ENCODE peak calls at places on chromosomes 3 and 15, in five cellular contexts. O is GM03348, S is endodermal cell, I is H9, K is cortex of kidney. E is an unnamed sample.

GRCh38 chr3:89957461-89957860 is 850.0 kb downstream of the EPHA3 start:
- DNase-seq in O (peak; percentile 11), S (no peak), I (no peak), K (no peak), E (peak; percentile 75)

GRCh38 chr3:2090512-2090911 is 8.2 kb upstream of the CNTN4 start:
- DNase-seq in O (no peak), S (no peak), I (no peak), K (no peak), E (no peak)

GRCh38 chr3:195859061-195859845 is 47.5 kb upstream of the MUC4 start:
- DNase-seq in O (peak; percentile 90), S (peak; percentile 94), I (peak; percentile 80), K (no peak), E (peak; percentile 59)

GRCh38 chr3:3015472-3016089 is 94.6 kb downstream of the IL5RA start:
- DNase-seq in O (no peak), S (no peak), I (no peak), K (no peak), E (no peak)

GRCh38 chr3:9079674-9080073 is 116.4 kb upstream of the RAD18 start:
- DNase-seq in O (no peak), S (no peak), I (no peak), K (no peak), E (no peak)

GRCh38 chr3:123258811-123259420 is 57.2 kb downstream of the SEC22A start:
- DNase-seq in O (peak; percentile 65), S (no peak), I (no peak), K (no peak), E (peak; percentile 61)

GRCh38 chr3:172104471-172105072 is 65.2 kb downstream of the FNDC3B start:
- DNase-seq in O (no peak), S (peak; percentile 77), I (peak; percentile 73), K (no peak), E (no peak)

GRCh38 chr3:190701096-190701532 is 161.4 kb downstream of the GMNC start:
- DNase-seq in O (peak; percentile 17), S (peak; percentile 71), I (peak; percentile 37), K (no peak), E (peak; percentile 78)

GRCh38 chr15:58357529-58358476 is 74.0 kb upstream of the LIPC start:
- DNase-seq in O (no peak), S (peak; percentile 63), I (peak; percentile 37), K (no peak), E (no peak)

GRCh38 chr3:106114848-106115247 is 246.0 kb upstream of the CBLB start:
- DNase-seq in O (peak; percentile 26), S (no peak), I (no peak), K (no peak), E (peak; percentile 70)

GRCh38 chr3:173037840-173038483 is 103.1 kb downstream of the SPATA16 start:
- DNase-seq in O (no peak), S (no peak), I (no peak), K (no peak), E (no peak)

GRCh38 chr15:25882466-25882865 is 19.3 kb upstream of the ATP10A start:
- DNase-seq in O (no peak), S (no peak), I (no peak), K (no peak), E (no peak)

GRCh38 chr15:74432968-74433591 is 678 bp downstream of the SEMA7A start:
- DNase-seq in O (peak; percentile 47), S (no peak), I (no peak), K (no peak), E (no peak)

GRCh38 chr3:193648542-193649076 is 55.6 kb downstream of the OPA1 start:
- DNase-seq in O (no peak), S (no peak), I (no peak), K (no peak), E (no peak)

GRCh38 chr3:35946121-35946856 is 307.0 kb downstream of the ARPP21 start:
- DNase-seq in O (peak; percentile 37), S (no peak), I (no peak), K (no peak), E (no peak)

GRCh38 chr15:98658831-98659699 is 10.7 kb downstream of the IGF1R start:
- DNase-seq in O (peak; percentile 75), S (peak; percentile 57), I (no peak), K (no peak), E (peak; percentile 69)

GRCh38 chr3:73694988-73695757 is 70.4 kb upstream of the PDZRN3 start:
- DNase-seq in O (no peak), S (no peak), I (no peak), K (no peak), E (peak; percentile 24)

GRCh38 chr3:21462151-21462550 is 288.9 kb downstream of the ZNF385D start:
- DNase-seq in O (peak; percentile 33), S (no peak), I (no peak), K (no peak), E (no peak)

GRCh38 chr3:89145995-89146394 is 38.6 kb downstream of the EPHA3 start:
- DNase-seq in O (peak; percentile 74), S (no peak), I (no peak), K (no peak), E (peak; percentile 92)

GRCh38 chr3:21894459-21895083 is 143.6 kb upstream of the ZNF385D start:
- DNase-seq in O (peak; percentile 39), S (no peak), I (no peak), K (no peak), E (no peak)

GRCh38 chr3:30553641-30554316 is 52.6 kb upstream of the TGFBR2 start:
- DNase-seq in O (peak; percentile 62), S (no peak), I (no peak), K (no peak), E (no peak)

GRCh38 chr3:136042608-136043221 is 77.2 kb downstream of the PPP2R3A start:
- DNase-seq in O (peak; percentile 64), S (no peak), I (no peak), K (no peak), E (peak; percentile 45)

GRCh38 chr15:38843736-38844590 is 279.3 kb upstream of the RASGRP1 start:
- DNase-seq in O (peak; percentile 81), S (no peak), I (no peak), K (no peak), E (peak; percentile 47)

GRCh38 chr15:29322407-29322806 is 52.8 kb upstream of the NSMCE3 start:
- DNase-seq in O (no peak), S (no peak), I (no peak), K (no peak), E (no peak)

GRCh38 chr15:67036775-67037555 is 28.4 kb upstream of the SMAD3 start:
- DNase-seq in O (no peak), S (no peak), I (no peak), K (no peak), E (peak; percentile 31)

GRCh38 chr15:38920966-38921365 is 356.4 kb upstream of the RASGRP1 start:
- DNase-seq in O (no peak), S (no peak), I (no peak), K (no peak), E (peak; percentile 14)

GRCh38 chr3:50154840-50155490 is at the start of gene SEMA3F:
- DNase-seq in O (peak; percentile 95), S (peak; percentile 89), I (peak; percentile 68), K (no peak), E (peak; percentile 53)

GRCh38 chr15:89809093-89809786 is 5.4 kb downstream of the ANPEP start:
- DNase-seq in O (no peak), S (peak; percentile 50), I (no peak), K (no peak), E (no peak)

GRCh38 chr3:10263549-10264363 is 15.5 kb downstream of the TATDN2 start:
- DNase-seq in O (peak; percentile 81), S (peak; percentile 92), I (peak; percentile 85), K (no peak), E (peak; percentile 28)

GRCh38 chr3:139117136-139117675 is 72.5 kb upstream of the PRR23C start:
- DNase-seq in O (no peak), S (no peak), I (no peak), K (no peak), E (peak; percentile 14)

GRCh38 chr3:124486324-124486723 is 243.9 kb upstream of the UMPS start:
- DNase-seq in O (no peak), S (no peak), I (no peak), K (no peak), E (no peak)